ENCODE peak calls at places on chromosomes 1 and 21, in four cellular contexts. S is ELR, Q is SK-N-SH, F is Caki2. B is an unnamed sample.

GRCh38 chr1:202627841-202628565 is 82.3 kb downstream of the SYT2 start:
- DNase-seq in F (no peak), S (no peak), Q (no peak), B (no peak)

GRCh38 chr1:100622966-100623762 is 85.2 kb downstream of the GPR88 start:
- DNase-seq in S (peak), Q (no peak), F (peak), B (no peak)

GRCh38 chr1:5706239-5706638 is 286.0 kb downstream of the NPHP4 start:
- DNase-seq in S (no peak), Q (no peak), F (no peak), B (no peak)

GRCh38 chr1:180246579-180246978 is 16.5 kb downstream of the LHX4 start:
- DNase-seq in F (no peak), S (no peak), Q (no peak), B (no peak)

GRCh38 chr1:169565335-169566271 is 20.7 kb downstream of the F5 start:
- DNase-seq in F (no peak), S (no peak), Q (no peak), B (no peak)

GRCh38 chr21:37208741-37209225 is 58.4 kb downstream of the VPS26C start:
- DNase-seq in Q (no peak), S (no peak), F (peak), B (no peak)

GRCh38 chr1:51729156-51729823 is 112.4 kb downstream of the OSBPL9 start:
- DNase-seq in S (peak), F (no peak), Q (peak), B (peak)

GRCh38 chr1:197838836-197839235 is 63.6 kb upstream of the DENND1B start:
- DNase-seq in S (peak), Q (no peak), F (peak), B (no peak)

GRCh38 chr1:204331275-204331674 is 28.5 kb downstream of the PLEKHA6 start:
- DNase-seq in Q (no peak), S (no peak), F (no peak), B (no peak)

GRCh38 chr21:18646114-18646513 is 242.5 kb upstream of the TMPRSS15 start:
- DNase-seq in Q (no peak), F (no peak), S (no peak), B (no peak)

GRCh38 chr1:40153073-40153770 is 8.0 kb upstream of the RLF start:
- DNase-seq in F (peak), S (peak), Q (peak), B (no peak)

GRCh38 chr1:84847253-84848247 is 45.5 kb downstream of the LPAR3 start:
- DNase-seq in S (peak), F (peak), Q (peak), B (peak)

GRCh38 chr1:222784916-222785315 is 29.9 kb upstream of the DISP1 start:
- DNase-seq in F (peak), S (peak), Q (no peak), B (no peak)

GRCh38 chr1:78688701-78689100 is 39.1 kb downstream of the IFI44 start:
- DNase-seq in Q (peak), F (peak), S (peak), B (no peak)

GRCh38 chr21:34797202-34797527 is 128.4 kb downstream of the CLIC6 start:
- DNase-seq in F (no peak), S (no peak), Q (no peak), B (no peak)

GRCh38 chr1:156920233-156921052 is at the start of gene LRRC71:
- DNase-seq in F (peak), S (peak), Q (peak), B (peak)

GRCh38 chr1:8607906-8608305 is 209.5 kb downstream of the RERE start:
- DNase-seq in S (no peak), Q (no peak), F (no peak), B (no peak)

GRCh38 chr1:75932304-75932703 is at the start of gene ASB17:
- DNase-seq in Q (no peak), S (no peak), F (no peak), B (no peak)

GRCh38 chr1:55188909-55189308 is 26.3 kb downstream of the USP24 start:
- DNase-seq in F (no peak), Q (no peak), S (no peak), B (no peak)

GRCh38 chr21:29304577-29304976 is 5.9 kb downstream of the BACH1 start:
- DNase-seq in Q (no peak), F (no peak), S (peak), B (no peak)

GRCh38 chr1:5459839-5460238 is 532.4 kb downstream of the NPHP4 start:
- DNase-seq in S (no peak), Q (no peak), F (no peak), B (no peak)

GRCh38 chr1:159925713-159926066 is 383 bp upstream of the TAGLN2 start:
- DNase-seq in S (peak), F (no peak), Q (peak), B (peak)

GRCh38 chr1:91564888-91565700 is 64.4 kb downstream of the CDC7 start:
- DNase-seq in F (no peak), S (peak), Q (no peak), B (no peak)

GRCh38 chr1:3069491-3070303 is 694 bp downstream of the PRDM16 start:
- DNase-seq in Q (peak), S (peak), F (no peak), B (peak)

GRCh38 chr1:67832737-67833594 is at the start of gene GNG12:
- DNase-seq in S (peak), Q (peak), F (peak), B (peak)

GRCh38 chr21:42069327-42069726 is 1.8 kb upstream of the UMODL1 start:
- DNase-seq in F (no peak), S (no peak), Q (no peak), B (no peak)

GRCh38 chr1:181152892-181153633 is 64.6 kb downstream of the IER5 start:
- DNase-seq in S (no peak), Q (peak), F (no peak), B (peak)

GRCh38 chr21:31630062-31630711 is 29.3 kb upstream of the SOD1 start:
- DNase-seq in S (peak), Q (no peak), F (peak), B (no peak)

GRCh38 chr1:53890522-53890941 is 935 bp upstream of the YIPF1 start:
- DNase-seq in F (no peak), S (peak), Q (no peak), B (no peak)

GRCh38 chr1:86756062-86756406 is 51.7 kb downstream of the SH3GLB1 start:
- DNase-seq in Q (no peak), F (no peak), S (no peak), B (no peak)

GRCh38 chr1:36457691-36458090 is 6.5 kb downstream of the MRPS15 start:
- DNase-seq in Q (no peak), F (no peak), S (no peak), B (no peak)

GRCh38 chr1:67355745-67356424 is 48.2 kb downstream of the IL12RB2 start:
- DNase-seq in S (peak), F (no peak), Q (no peak), B (no peak)

GRCh38 chr1:180854001-180854400 is 58.7 kb upstream of the KIAA1614 start:
- DNase-seq in S (no peak), F (no peak), Q (no peak), B (no peak)

GRCh38 chr1:227299238-227299637 is 19.1 kb downstream of the CDC42BPA start:
- DNase-seq in Q (no peak), F (no peak), S (peak), B (no peak)

GRCh38 chr1:118618618-118619340 is 369.4 kb downstream of the TBX15 start:
- DNase-seq in Q (no peak), F (no peak), S (no peak), B (no peak)

GRCh38 chr1:232684331-232685105 is 54.6 kb upstream of the SIPA1L2 start:
- DNase-seq in Q (no peak), S (peak), F (no peak), B (no peak)

GRCh38 chr1:43779266-43779665 is 71.9 kb downstream of the ST3GAL3 start:
- DNase-seq in F (no peak), S (no peak), Q (no peak), B (no peak)

GRCh38 chr1:149962039-149962647 is 25.5 kb upstream of the MTMR11 start:
- DNase-seq in F (peak), Q (peak), S (peak), B (no peak)

GRCh38 chr1:186304982-186305949 is 69.8 kb downstream of the TPR start:
- DNase-seq in Q (peak), S (peak), F (peak), B (no peak)